ENCODE peak calls at places on chromosomes 4 and X, in four cellular contexts. J is hepatocyte, D is mesenchymal stem cell, W is GM12878. Q is an unnamed sample.

GRCh38 chr4:58602701-58603359 is 1492.6 kb upstream of the IGFBP7 start:
- DNase-seq in D (no peak), J (no peak), W (no peak), Q (no peak)

GRCh38 chrX:148043456-148043855 is 62.3 kb downstream of the FMR1NB start:
- DNase-seq in D (peak; percentile 1), J (no peak), W (no peak), Q (no peak)

GRCh38 chr4:9994246-9994847 is 26.9 kb downstream of the SLC2A9 start:
- DNase-seq in W (no peak), D (no peak), J (no peak), Q (no peak)

GRCh38 chr4:72690782-72691181 is 121.8 kb upstream of the ADAMTS3 start:
- DNase-seq in D (no peak), J (no peak), W (no peak), Q (no peak)

GRCh38 chr4:122672091-122672490 is 51.2 kb upstream of the IL21 start:
- DNase-seq in D (no peak), W (no peak), J (no peak), Q (no peak)

GRCh38 chr4:110033994-110034393 is 121.3 kb downstream of the EGF start:
- DNase-seq in W (peak; percentile 63), D (no peak), J (no peak), Q (no peak)

GRCh38 chr4:101649790-101650450 is 140.6 kb upstream of the BANK1 start:
- DNase-seq in D (no peak), J (no peak), W (no peak), Q (no peak)

GRCh38 chr4:17681921-17682566 is 67.6 kb downstream of the MED28 start:
- DNase-seq in W (no peak), D (no peak), J (no peak), Q (no peak)

GRCh38 chr4:87077834-87078585 is 142.4 kb downstream of the KLHL8 start:
- DNase-seq in J (no peak), D (no peak), W (no peak), Q (no peak)
- H3K4me1 ChIP-seq in J (peaks cover 35% of the 10 kb centered on the region), D (peaks cover 2% of the 10 kb centered on the region), W (peaks cover 12% of the 10 kb centered on the region), Q (peaks cover 38% of the 10 kb centered on the region)

GRCh38 chrX:53073115-53073581 is 9.0 kb upstream of the TSPYL2 start:
- DNase-seq in D (no peak), W (no peak), J (no peak), Q (peak; percentile 44)

GRCh38 chrX:53071604-53072417 is 10.4 kb upstream of the TSPYL2 start:
- DNase-seq in W (peak; percentile 46), J (peak; percentile 81), D (peak; percentile 67), Q (peak; percentile 65)

GRCh38 chrX:53071064-53071463 is 11.1 kb upstream of the TSPYL2 start:
- DNase-seq in W (no peak), D (no peak), J (no peak), Q (no peak)

GRCh38 chrX:53074987-53075386 is 7.2 kb upstream of the TSPYL2 start:
- DNase-seq in D (no peak), J (no peak), W (no peak), Q (no peak)

GRCh38 chrX:53072418-53073114 is 9.6 kb upstream of the TSPYL2 start:
- DNase-seq in W (no peak), J (no peak), D (no peak), Q (no peak)
- H3K4me3 ChIP-seq in W (peak overlapping the region; percentile 59), J (no peak overlapping the region), D (no peak overlapping the region), Q (peak overlapping the region; percentile 62)

GRCh38 chrX:154731203-154731602 is 19.7 kb downstream of the GAB3 start:
- DNase-seq in J (no peak), W (no peak), D (no peak), Q (no peak)
- H3K4me1 ChIP-seq in J (peaks cover 17% of the 10 kb centered on the region), W (peaks cover 8% of the 10 kb centered on the region), D (peaks cover 18% of the 10 kb centered on the region), Q (no peaks in the 10 kb centered on the region)

GRCh38 chr4:165780735-165781134 is 92.3 kb upstream of the TLL1 start:
- DNase-seq in W (no peak), J (no peak), D (no peak), Q (no peak)
- H3K4me3 ChIP-seq in W (no peak overlapping the region), J (no peak overlapping the region), D (no peak overlapping the region), Q (no peak overlapping the region)